ENCODE peak calls at places on chromosome 15, in five cellular contexts. N, K, U, W and Y are unnamed samples.

GRCh38 chr15:30921781-30922371 is 18.2 kb downstream of the FAN1 start:
- DNase-seq in N (no peak), K (no peak), U (no peak), W (no peak), Y (no peak)

GRCh38 chr15:98807262-98807661 is 158.9 kb downstream of the IGF1R start:
- DNase-seq in N (no peak), K (no peak), U (no peak), W (no peak), Y (no peak)

GRCh38 chr15:33467816-33468163 is 157.0 kb downstream of the RYR3 start:
- DNase-seq in N (no peak), K (no peak), U (no peak), W (no peak), Y (no peak)

GRCh38 chr15:72970965-72971746 is 81.1 kb upstream of the NEO1 start:
- DNase-seq in N (no peak), K (no peak), U (no peak), W (no peak), Y (no peak)

GRCh38 chr15:37289109-37289765 is 188.9 kb upstream of the MEIS2 start:
- DNase-seq in N (peak), K (no peak), U (no peak), W (peak), Y (no peak)

GRCh38 chr15:73912030-73912596 is 14.1 kb upstream of the LOXL1 start:
- DNase-seq in N (no peak), K (no peak), U (no peak), W (no peak), Y (no peak)

GRCh38 chr15:26767169-26767670 is 5.6 kb downstream of the GABRB3 start:
- DNase-seq in N (no peak), K (no peak), U (no peak), W (no peak), Y (no peak)

GRCh38 chr15:84983299-84983698 is 1.6 kb downstream of the PDE8A start:
- DNase-seq in N (no peak), K (no peak), U (no peak), W (no peak), Y (no peak)

GRCh38 chr15:24858737-24859601 is 95.8 kb upstream of the SNRPN start:
- DNase-seq in N (no peak), K (no peak), U (no peak), W (no peak), Y (no peak)